ENCODE peak calls at places on chromosomes 1 and 21, in ten cellular contexts. F is heart left ventricle; R is upper lobe of right lung; A is neural progenitor cell; U is right lobe of liver; D is left ventricle myocardium inferior; E is fibroblast of lung; G is CD4-positive, alpha-beta memory T cell; Q is OCI-LY7; I is neuronal stem cell. T is an unnamed sample. For H3K4me1, the result is how much of the 10 kb centered on the place peaks cover.

GRCh38 chr21:29938968-29939858 is 583 bp downstream of the GRIK1 start:
- DNase-seq in I (peak), Q (no peak), G (no peak), D (no peak), U (no peak), E (peak), F (no peak), A (peak), R (no peak), T (no peak)

GRCh38 chr1:155989992-155990325 is 11.6 kb upstream of the ARHGEF2 start:
- DNase-seq in F (no peak), U (no peak), E (no peak), A (no peak), D (no peak), Q (no peak), R (no peak), I (no peak), G (no peak), T (no peak)

GRCh38 chr1:9195651-9196050 is 38.9 kb upstream of the H6PD start:
- DNase-seq in E (peak), U (no peak), G (no peak), R (no peak), D (no peak), F (no peak), A (no peak), I (no peak), Q (no peak), T (no peak)

GRCh38 chr1:29459551-29459945 is 223.2 kb downstream of the PTPRU start:
- DNase-seq in G (no peak), I (no peak), R (no peak), D (no peak), U (no peak), Q (no peak), F (no peak), A (no peak), E (no peak), T (no peak)

GRCh38 chr1:53804791-53805505 is 33.1 kb downstream of the NDC1 start:
- DNase-seq in F (no peak), U (no peak), R (no peak), A (no peak), Q (no peak), E (no peak), I (no peak), G (no peak), D (no peak), T (no peak)

GRCh38 chr1:3366181-3367051 is 88.0 kb upstream of the ARHGEF16 start:
- DNase-seq in F (peak), E (peak), I (no peak), G (no peak), A (no peak), R (no peak), U (no peak), Q (no peak), D (peak), T (no peak)

GRCh38 chr21:37257526-37257966 is 9.6 kb downstream of the VPS26C start:
- DNase-seq in U (peak), G (peak), A (no peak), D (peak), F (peak), R (peak), Q (no peak), E (peak), I (no peak), T (peak)

GRCh38 chr1:202105571-202106339 is 17.0 kb upstream of the GPR37L1 start:
- DNase-seq in E (peak), Q (no peak), F (peak), A (peak), I (peak), D (no peak), G (no peak), R (no peak), U (no peak), T (no peak)

GRCh38 chr1:67135354-67135753 is 584 bp upstream of the C1orf141 start:
- DNase-seq in F (no peak), E (peak), A (no peak), R (no peak), Q (no peak), G (no peak), I (no peak), U (no peak), D (no peak), T (no peak)

GRCh38 chr1:228082975-228083870 is 715 bp downstream of the ARF1 start:
- DNase-seq in A (peak), E (peak), U (peak), Q (peak), F (peak), D (peak), I (no peak), G (no peak), R (peak), T (peak)

GRCh38 chr1:107963601-107964396 is 1.2 kb downstream of the VAV3 start:
- DNase-seq in D (peak), E (peak), U (peak), A (peak), R (peak), I (no peak), Q (peak), G (peak), F (no peak), T (no peak)

GRCh38 chr1:59013276-59013927 is 229.6 kb upstream of the JUN start:
- DNase-seq in U (no peak), Q (no peak), R (no peak), G (no peak), E (peak), D (peak), F (peak), I (peak), A (peak), T (peak)

GRCh38 chr1:15994590-15995351 is 9.3 kb upstream of the SRARP start:
- DNase-seq in D (peak), F (peak), R (peak), U (peak), Q (peak), A (peak), I (no peak), E (peak), G (peak), T (peak)

GRCh38 chr1:111402083-111402482 is 25.5 kb downstream of the OVGP1 start:
- DNase-seq in D (no peak), F (no peak), A (no peak), R (no peak), I (no peak), Q (no peak), U (no peak), G (no peak), E (no peak), T (no peak)

GRCh38 chr21:37435120-37435519 is 68.5 kb downstream of the DYRK1A start:
- DNase-seq in E (peak), U (no peak), A (peak), R (no peak), I (peak), G (peak), Q (no peak), D (peak), F (peak), T (peak)

GRCh38 chr1:12153181-12153785 is 13.5 kb upstream of the TNFRSF1B start:
- DNase-seq in I (no peak), A (no peak), U (peak), F (peak), E (peak), R (peak), D (no peak), G (no peak), Q (peak), T (no peak)

GRCh38 chr1:21944261-21945074 is 7.4 kb upstream of the HSPG2 start:
- DNase-seq in I (peak), E (no peak), D (no peak), F (no peak), U (no peak), R (no peak), A (peak), G (no peak), Q (no peak), T (no peak)

GRCh38 chr1:78178816-78179215 is 133.1 kb downstream of the GIPC2 start:
- DNase-seq in E (no peak), Q (no peak), F (no peak), A (no peak), I (no peak), D (no peak), R (no peak), U (no peak), G (no peak), T (no peak)

GRCh38 chr1:55326496-55326895 is 111.3 kb upstream of the USP24 start:
- DNase-seq in Q (no peak), I (no peak), E (no peak), A (no peak), U (no peak), G (no peak), D (no peak), R (no peak), F (no peak), T (no peak)

GRCh38 chr1:188432427-188432826 is 1603.7 kb downstream of the PLA2G4A start:
- DNase-seq in E (no peak), U (no peak), A (no peak), G (no peak), Q (no peak), I (no peak), R (no peak), D (no peak), F (no peak), T (no peak)

GRCh38 chr1:236518343-236518742 is 5.4 kb upstream of the LGALS8 start:
- DNase-seq in U (no peak), F (no peak), D (no peak), Q (no peak), E (no peak), I (no peak), A (no peak), G (no peak), R (no peak), T (no peak)

GRCh38 chr1:166470465-166470864 is 303.7 kb upstream of the FAM78B start:
- DNase-seq in R (no peak), A (no peak), E (no peak), I (no peak), Q (no peak), D (no peak), U (peak), F (no peak), G (no peak), T (no peak)

GRCh38 chr1:119686661-119687060 is 25.1 kb upstream of the PHGDH start:
- DNase-seq in E (no peak), U (no peak), F (no peak), I (no peak), Q (no peak), D (no peak), A (no peak), R (no peak), G (no peak), T (no peak)

GRCh38 chr1:38728176-38728908 is 131.2 kb downstream of the RRAGC start:
- DNase-seq in R (no peak), I (no peak), F (peak), A (peak), Q (no peak), E (peak), D (peak), G (no peak), U (peak), T (peak)

GRCh38 chr1:47229031-47229831 is 2.8 kb downstream of the TAL1 start:
- DNase-seq in F (no peak), Q (no peak), E (no peak), G (no peak), U (no peak), I (no peak), R (no peak), A (peak), D (no peak), T (peak)

GRCh38 chr1:156475568-156476500 is 24.7 kb downstream of the MEF2D start:
- DNase-seq in A (no peak), R (peak), Q (no peak), D (peak), U (no peak), G (no peak), F (peak), E (peak), I (no peak), T (peak)

GRCh38 chr1:3319874-3320245 is 134.6 kb upstream of the ARHGEF16 start:
- DNase-seq in I (peak), R (no peak), Q (peak), D (no peak), A (peak), U (no peak), G (no peak), E (peak), F (peak), T (peak)

GRCh38 chr1:204705888-204706837 is 20.6 kb upstream of the LRRN2 start:
- DNase-seq in I (no peak), A (no peak), Q (no peak), E (no peak), G (no peak), U (no peak), R (no peak), F (no peak), D (no peak), T (no peak)

GRCh38 chr1:203992440-203992839 is 80.5 kb upstream of the SOX13 start:
- DNase-seq in Q (no peak), A (no peak), I (no peak), D (no peak), G (no peak), R (no peak), E (no peak), F (no peak), U (no peak), T (no peak)

DNA sequence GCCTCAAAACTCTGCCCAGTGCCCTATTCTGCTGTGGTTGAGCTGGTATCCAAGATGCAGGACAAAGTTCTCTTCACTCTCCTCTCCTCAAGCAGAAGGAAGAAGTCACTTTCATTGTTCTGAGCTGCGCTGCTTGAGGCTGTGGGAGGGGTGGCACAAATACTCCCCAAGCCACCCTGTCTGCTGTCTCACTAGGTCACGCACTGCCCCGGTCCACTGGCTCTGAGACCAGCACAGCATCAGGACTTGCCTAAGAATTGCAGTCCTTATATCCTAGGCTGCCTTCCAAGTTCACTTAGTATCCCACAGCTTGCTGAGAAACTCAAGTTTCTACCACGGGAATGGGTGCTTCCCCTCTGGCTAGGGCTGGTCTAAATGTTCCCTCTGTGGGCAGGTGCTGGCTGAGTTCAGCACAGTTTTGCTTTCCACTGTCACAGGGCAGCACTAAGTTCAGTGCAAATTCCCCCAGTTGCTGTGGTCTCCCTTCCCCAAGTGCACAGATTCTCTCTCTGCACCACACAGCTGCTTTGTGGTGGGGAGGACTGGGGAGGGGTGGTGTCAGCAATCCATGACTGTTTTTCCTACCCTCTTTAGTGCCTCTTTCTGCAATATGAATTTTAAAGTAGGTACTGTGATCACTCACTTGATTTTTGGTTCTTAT is 32.4 kb downstream of the SLC9C2 start:
- DNase-seq in U (no peak), I (no peak), A (no peak), D (no peak), E (no peak), Q (no peak), F (no peak), G (no peak), R (no peak), T (no peak)
- H3K4me3 ChIP-seq in U (no peak), I (no peak), A (no peak), D (no peak), E (no peak), Q (no peak), F (no peak), G (no peak), R (no peak), T (no peak)

DNA sequence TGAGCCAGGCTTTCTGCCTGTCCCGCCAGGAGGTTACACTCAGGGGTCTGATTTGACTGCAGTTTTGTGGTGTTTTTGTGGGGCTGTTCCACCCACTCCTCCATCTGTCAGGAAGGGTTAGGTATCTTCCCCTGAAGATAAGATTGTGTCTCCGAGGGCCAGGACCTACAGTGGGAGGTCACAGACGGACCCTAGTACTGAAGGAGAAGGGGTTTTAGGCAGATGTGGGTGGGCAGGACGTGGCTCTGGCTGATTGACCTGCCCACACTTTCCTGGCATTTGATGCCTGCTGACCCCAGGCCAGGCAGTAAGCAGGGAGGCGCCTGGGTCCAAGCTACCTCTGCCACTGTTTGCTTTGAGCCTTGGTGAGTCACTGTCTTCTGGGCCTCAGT is 13.9 kb downstream of the RPS6KA1 start:
- DNase-seq in Q (no peak), F (no peak), E (no peak), R (no peak), U (no peak), G (no peak), A (no peak), D (no peak), I (no peak), T (no peak)
- H3K4me1 ChIP-seq in Q (half or more), F (under half), E (under half), R (under half), U (under half), G (half or more), A (under half), D (under half), I (under half), T (under half)

GRCh38 chr1:235330918-235331285 is 2.5 kb downstream of the GGPS1 start:
- DNase-seq in R (no peak), D (no peak), F (no peak), A (no peak), I (no peak), U (no peak), Q (no peak), E (no peak), G (no peak), T (no peak)
- H3K4me3 ChIP-seq in R (no peak), D (peak), F (no peak), A (peak), I (no peak), U (no peak), Q (peak), E (peak), G (peak), T (no peak)

GRCh38 chr1:37476460-37477197 is 2.2 kb downstream of the ZC3H12A start:
- DNase-seq in D (peak), I (no peak), A (no peak), U (peak), E (peak), R (peak), F (peak), G (no peak), Q (no peak), T (peak)
- H3K4me1 ChIP-seq in D (half or more), I (under half), A (under half), U (under half), E (half or more), R (half or more), F (half or more), G (half or more), Q (half or more), T (under half)

DNA sequence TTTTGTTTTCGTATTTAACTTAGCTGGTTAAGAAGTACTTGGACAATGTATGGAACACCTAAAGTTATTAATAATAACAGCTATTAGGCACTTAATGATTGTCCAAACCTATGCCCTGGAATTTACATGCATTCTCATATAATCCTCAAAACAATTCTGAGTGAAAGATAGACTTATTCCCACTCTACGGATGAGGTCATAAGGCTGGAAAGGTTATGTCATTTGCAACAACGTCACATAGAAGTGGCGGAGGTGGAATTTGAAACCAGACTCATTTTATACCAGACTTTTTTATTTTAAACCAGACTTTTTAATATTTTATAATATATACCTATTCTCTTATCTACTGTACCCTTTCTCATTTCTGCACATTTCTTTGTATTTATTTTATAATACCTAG is 8.4 kb downstream of the LRRC8D start:
- DNase-seq in A (no peak), I (no peak), G (no peak), F (no peak), E (no peak), R (no peak), D (no peak), U (no peak), Q (no peak), T (no peak)
- H3K4me3 ChIP-seq in A (no peak), I (no peak), G (no peak), F (no peak), E (no peak), R (no peak), D (no peak), U (no peak), Q (no peak), T (no peak)

DNA sequence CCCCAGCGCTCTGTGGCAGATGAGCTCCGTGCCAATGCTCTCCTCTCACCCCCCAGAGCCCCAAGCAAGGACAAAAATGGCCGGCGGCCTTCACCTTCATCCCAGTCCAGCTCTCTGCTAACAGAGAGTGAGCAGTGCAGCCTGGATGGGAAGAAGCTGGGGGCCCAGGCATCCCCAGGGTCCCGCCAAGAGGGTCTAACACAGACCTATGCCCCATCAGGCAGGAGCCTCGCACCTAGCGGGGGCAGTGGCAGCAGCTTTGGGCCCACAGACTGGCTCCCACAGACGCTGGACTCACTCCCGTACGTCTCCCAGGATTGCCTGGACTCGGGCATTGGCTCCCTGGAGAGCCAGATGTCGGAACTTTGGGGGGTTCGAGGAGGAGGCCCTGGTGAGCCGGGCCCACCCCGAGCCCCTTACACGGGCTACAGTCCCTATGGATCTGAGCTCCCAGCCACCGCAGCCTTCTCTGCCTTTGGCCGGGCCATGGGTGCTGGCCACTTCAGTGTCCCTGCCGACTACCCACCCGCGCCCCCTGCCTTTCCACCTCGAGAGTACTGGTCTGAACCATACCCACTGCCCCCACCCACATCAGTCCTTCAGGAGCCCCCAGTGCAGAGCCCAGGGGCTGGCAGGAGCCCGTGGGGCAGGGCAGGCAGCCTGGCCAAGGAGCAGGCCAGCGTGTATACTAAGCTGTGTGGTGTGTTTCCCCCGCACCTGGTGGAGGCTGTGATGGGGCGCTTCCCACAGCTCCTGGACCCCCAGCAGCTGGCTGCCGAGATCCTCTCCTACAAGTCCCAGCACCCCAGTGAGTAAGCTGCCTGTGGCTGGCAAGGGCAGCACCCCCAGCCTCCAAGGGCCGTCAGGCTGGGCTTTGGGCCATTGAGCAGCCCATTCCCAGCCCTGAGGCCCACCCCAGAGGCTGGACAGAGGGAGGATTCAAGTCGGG is 8.7 kb downstream of the ZC3H12A start:
- DNase-seq in E (no peak), R (peak), I (no peak), G (no peak), A (no peak), D (no peak), Q (no peak), U (no peak), F (no peak), T (no peak)
- H3K4me1 ChIP-seq in E (under half), R (half or more), I (under half), G (under half), A (under half), D (half or more), Q (under half), U (under half), F (half or more), T (under half)

GRCh38 chr1:185972096-185972875 is 238.1 kb downstream of the HMCN1 start:
- DNase-seq in D (no peak), A (no peak), U (no peak), E (no peak), Q (no peak), G (no peak), R (no peak), F (no peak), I (no peak), T (no peak)

GRCh38 chr1:185971688-185972087 is 237.5 kb downstream of the HMCN1 start:
- DNase-seq in Q (no peak), A (no peak), D (no peak), U (no peak), G (no peak), I (no peak), R (no peak), E (peak), F (no peak), T (no peak)

GRCh38 chr1:185969524-185969991 is 235.4 kb downstream of the HMCN1 start:
- DNase-seq in A (no peak), E (no peak), D (no peak), I (no peak), R (no peak), G (no peak), Q (no peak), F (no peak), U (no peak), T (no peak)

GRCh38 chr1:185974367-185974766 is 240.2 kb downstream of the HMCN1 start:
- DNase-seq in U (no peak), E (no peak), Q (no peak), I (no peak), G (no peak), F (no peak), D (no peak), A (no peak), R (no peak), T (no peak)

GRCh38 chr1:185973645-185974044 is 239.5 kb downstream of the HMCN1 start:
- DNase-seq in A (no peak), G (no peak), I (no peak), E (peak), R (no peak), U (no peak), Q (no peak), D (no peak), F (no peak), T (no peak)
- H3K4me3 ChIP-seq in A (no peak), G (no peak), I (no peak), E (no peak), R (no peak), U (no peak), Q (no peak), D (no peak), F (no peak), T (no peak)